ENCODE peak calls at places on chromosome 4, in six cellular contexts. X is breast epithelium, M is IMR-90, Y is fibroblast of pulmonary artery, P is ascending aorta, Q is lower lobe of right lung. H is an unnamed sample.

GRCh38 chr4:40856836-40857362 is 107.1 kb downstream of the NSUN7 start:
- DNase-seq in X (peak), P (peak), Y (peak), Q (peak), M (peak), H (no peak)

GRCh38 chr4:30768278-30768677 is 48.1 kb downstream of the PCDH7 start:
- DNase-seq in X (no peak), P (no peak), M (no peak), Q (no peak), Y (peak), H (no peak)

GRCh38 chr4:122073615-122074014 is 78.5 kb upstream of the BLTP1 start:
- DNase-seq in Y (no peak), M (no peak), Q (no peak), X (no peak), P (no peak), H (no peak)

GRCh38 chr4:39855909-39856512 is 121.7 kb downstream of the PDS5A start:
- DNase-seq in M (peak), Q (no peak), P (no peak), X (no peak), Y (peak), H (no peak)

GRCh38 chr4:165971446-165971845 is 98.4 kb downstream of the TLL1 start:
- DNase-seq in P (no peak), X (no peak), Q (no peak), Y (no peak), M (no peak), H (no peak)

GRCh38 chr4:184330008-184330400 is 112.3 kb upstream of the ENPP6 start:
- DNase-seq in M (peak), Q (peak), P (no peak), X (no peak), Y (no peak), H (no peak)

GRCh38 chr4:6971536-6972374 is 62.1 kb downstream of the TBC1D14 start:
- DNase-seq in M (no peak), Q (no peak), X (no peak), P (no peak), Y (no peak), H (no peak)

GRCh38 chr4:153212755-153213154 is 8.5 kb downstream of the TRIM2 start:
- DNase-seq in M (no peak), X (no peak), Q (no peak), P (no peak), Y (no peak), H (no peak)

GRCh38 chr4:89737888-89738287 is 99.1 kb downstream of the SNCA start:
- DNase-seq in Y (peak), X (no peak), P (no peak), Q (no peak), M (no peak), H (no peak)

GRCh38 chr4:153594208-153594607 is 89.9 kb upstream of the TLR2 start:
- DNase-seq in P (no peak), M (peak), Q (no peak), Y (peak), X (no peak), H (peak)

GRCh38 chr4:185210102-185210981 is 944 bp downstream of the SNX25 start:
- DNase-seq in Q (peak), X (no peak), M (peak), Y (peak), P (no peak), H (no peak)

DNA sequence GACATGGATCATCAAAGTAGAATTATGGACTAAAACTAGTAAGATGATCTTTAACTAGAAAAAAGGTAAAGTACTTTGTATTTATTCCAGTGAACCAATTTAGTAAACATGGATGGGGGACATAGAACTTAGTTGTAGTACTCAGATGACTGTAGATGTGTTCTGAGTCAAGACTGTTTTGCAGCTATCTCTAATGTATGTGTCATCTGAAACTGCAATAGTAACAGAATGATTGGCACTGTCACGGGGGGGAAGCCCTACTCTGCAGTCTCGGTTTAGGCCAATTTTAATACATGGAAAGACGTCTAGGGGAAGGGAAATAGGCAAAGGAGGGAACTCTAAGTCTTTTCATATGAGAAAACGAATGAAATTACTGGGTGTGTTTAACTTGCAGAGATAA is 121.8 kb downstream of the GLRA3 start:
- DNase-seq in Y (no peak), X (no peak), P (no peak), Q (no peak), M (no peak), H (no peak)
- H3K4me3 ChIP-seq in Y (no peak), X (no peak), P (no peak), Q (no peak), M (no peak), H (no peak)

GRCh38 chr4:139511320-139511719 is 44.7 kb downstream of the SETD7 start:
- DNase-seq in X (no peak), P (no peak), M (no peak), Y (peak), Q (no peak), H (no peak)

GRCh38 chr4:139508581-139509237 is 47.3 kb downstream of the SETD7 start:
- DNase-seq in M (no peak), P (no peak), Q (no peak), Y (no peak), X (no peak), H (no peak)

GRCh38 chr4:139506774-139507173 is 49.2 kb downstream of the SETD7 start:
- DNase-seq in M (no peak), Y (no peak), Q (no peak), P (no peak), X (no peak), H (no peak)

GRCh38 chr4:139514382-139515059 is 41.5 kb downstream of the SETD7 start:
- DNase-seq in Q (no peak), M (no peak), Y (no peak), X (no peak), P (no peak), H (no peak)

DNA sequence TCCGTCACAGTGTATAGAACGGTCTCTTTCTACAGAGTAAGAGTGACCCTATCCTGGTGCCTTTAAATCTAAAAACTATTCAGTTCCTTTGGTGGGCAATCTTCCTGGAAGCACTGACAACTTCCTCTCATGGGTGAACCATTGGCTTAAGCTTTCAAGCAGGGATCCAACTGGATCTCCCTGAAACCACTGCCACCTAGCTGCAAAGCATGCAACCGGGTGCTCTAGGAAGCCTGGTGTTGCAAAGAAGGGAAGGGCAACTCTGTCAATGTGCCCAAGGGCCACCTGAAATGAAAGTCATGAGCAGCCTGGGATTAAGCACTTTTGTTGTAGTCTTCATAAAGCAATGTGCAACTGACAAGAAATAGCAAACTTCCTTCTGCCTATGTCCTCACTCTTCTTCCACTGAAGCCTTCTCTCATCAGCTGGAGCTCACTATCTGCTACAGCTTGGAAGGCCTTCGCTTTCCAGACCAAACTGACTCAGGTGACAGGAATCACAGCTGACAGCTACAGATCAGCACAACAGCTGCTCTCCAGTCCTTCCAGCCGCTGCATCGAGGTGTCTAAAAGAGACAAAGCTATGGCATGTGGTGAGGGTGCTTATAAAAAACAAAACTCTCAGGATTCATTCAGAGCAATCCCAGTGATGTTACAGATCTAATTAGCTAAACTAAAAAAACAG is 46.1 kb downstream of the SETD7 start:
- DNase-seq in Q (no peak), M (no peak), X (no peak), Y (peak), P (no peak), H (no peak)
- TF ChIP-seq CTCF in Q (peak), M (peak), X (no peak), Y (peak), P (peak), H (peak)

DNA sequence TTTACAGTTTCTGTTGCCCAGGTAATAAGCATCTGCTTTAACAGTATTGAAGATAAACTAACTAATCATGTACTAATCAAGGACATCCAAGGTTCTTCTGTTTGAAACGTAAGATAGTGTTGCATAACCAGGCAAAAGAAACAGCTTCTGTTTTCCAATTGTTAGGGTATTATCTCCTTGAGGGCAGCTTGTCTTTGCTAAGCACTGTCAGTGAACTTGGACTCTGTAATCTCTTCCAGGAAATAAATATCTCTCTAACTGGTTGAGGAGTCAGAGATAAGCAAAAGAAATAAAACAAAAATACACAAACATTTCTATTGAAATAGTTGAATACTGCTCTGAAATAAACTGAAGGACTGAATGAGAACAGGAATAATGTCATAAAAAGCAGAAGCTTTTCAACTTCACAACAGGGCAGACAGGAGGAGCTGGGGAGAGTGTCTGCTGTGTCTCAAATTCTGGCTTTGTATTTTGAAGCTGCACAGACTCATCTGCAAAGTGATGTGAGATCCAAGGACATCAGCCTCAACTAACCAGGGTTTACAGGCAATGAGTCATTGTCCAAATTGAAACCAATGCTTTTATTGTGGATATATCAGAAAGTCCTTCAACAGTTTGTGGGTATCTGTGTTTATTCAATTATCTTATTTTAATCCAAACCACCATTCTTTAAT is 1253.0 kb upstream of the PCDH7 start:
- DNase-seq in M (peak), Q (no peak), P (no peak), Y (peak), X (no peak), H (no peak)
- H3K4me3 ChIP-seq in M (no peak), Q (no peak), P (no peak), Y (no peak), X (no peak), H (no peak)

GRCh38 chr4:126582737-126583136 is 1050.0 kb upstream of the INTU start:
- DNase-seq in P (no peak), Y (peak), Q (no peak), X (no peak), M (peak), H (no peak)
- TF ChIP-seq CTCF in P (no peak), Y (peak), Q (no peak), X (no peak), M (peak), H (peak)